ENCODE peak calls at places on chromosomes 12 and 14, in five cellular contexts. G, B, J, U and T are unnamed samples.

GRCh38 chr12:22986997-22987396 is 362.0 kb downstream of the ETNK1 start:
- DNase-seq in J (no peak), B (no peak), G (no peak), U (peak; percentile 45), T (no peak)

GRCh38 chr14:59464651-59465569 is at the start of gene GPR135:
- DNase-seq in J (peak; percentile 30), B (peak; percentile 48), U (no peak), G (no peak), T (no peak)

GRCh38 chr12:120830052-120830940 is 73.9 kb downstream of the SPPL3 start:
- DNase-seq in G (peak; percentile 51), U (no peak), B (no peak), J (no peak), T (no peak)

GRCh38 chr12:124114316-124114715 is 141.3 kb downstream of the ZNF664 start:
- DNase-seq in J (no peak), U (no peak), B (no peak), G (no peak), T (no peak)

GRCh38 chr14:71063351-71063750 is 156.1 kb downstream of the PCNX1 start:
- DNase-seq in U (peak; percentile 13), J (no peak), B (no peak), G (no peak), T (no peak)

GRCh38 chr14:104276435-104276834 is 138.0 kb downstream of the KIF26A start:
- DNase-seq in U (no peak), G (no peak), B (no peak), J (no peak), T (no peak)

GRCh38 chr14:58107947-58108552 is 44.0 kb downstream of the ARMH4 start:
- DNase-seq in J (peak; percentile 50), G (peak; percentile 76), U (peak; percentile 64), B (peak; percentile 6), T (peak; percentile 24)

GRCh38 chr14:64878775-64879634 is 702 bp downstream of the SPTB start:
- DNase-seq in B (no peak), G (peak; percentile 23), U (no peak), J (no peak), T (no peak)

GRCh38 chr12:130478786-130479185 is 141.1 kb downstream of the PIWIL1 start:
- DNase-seq in B (no peak), G (no peak), J (no peak), U (no peak), T (no peak)

GRCh38 chr12:106046947-106047346 is 91.8 kb downstream of the NUAK1 start:
- DNase-seq in G (no peak), B (no peak), J (no peak), U (no peak), T (no peak)

GRCh38 chr12:116861331-116861730 is 19.9 kb downstream of the HRK start:
- DNase-seq in U (no peak), J (peak; percentile 50), B (no peak), G (no peak), T (peak; percentile 49)

GRCh38 chr12:77049767-77050353 is 15.5 kb downstream of the E2F7 start:
- DNase-seq in U (peak; percentile 81), G (peak; percentile 78), B (no peak), J (peak; percentile 58), T (peak; percentile 31)

GRCh38 chr14:77052281-77053044 is 24.0 kb upstream of the IRF2BPL start:
- DNase-seq in G (no peak), J (no peak), U (peak; percentile 44), B (no peak), T (no peak)

GRCh38 chr12:12807970-12808702 is 5.0 kb upstream of the DDX47 start:
- DNase-seq in B (peak; percentile 34), G (no peak), U (peak; percentile 64), J (no peak), T (no peak)

GRCh38 chr14:54901380-54902142 is 1.1 kb downstream of the GCH1 start:
- DNase-seq in J (no peak), B (peak; percentile 7), U (no peak), G (peak; percentile 14), T (no peak)

GRCh38 chr14:103512701-103513611 is 9.7 kb downstream of the CKB start:
- DNase-seq in B (no peak), J (no peak), G (no peak), U (peak; percentile 98), T (peak; percentile 66)

GRCh38 chr12:54360717-54361456 is 3.4 kb downstream of the GPR84 start:
- DNase-seq in B (peak; percentile 37), G (peak; percentile 88), U (peak; percentile 69), J (peak; percentile 56), T (no peak)

GRCh38 chr14:92657457-92658142 is 90.8 kb downstream of the LGMN start:
- DNase-seq in G (no peak), U (no peak), J (no peak), B (no peak), T (no peak)

GRCh38 chr12:121580959-121581680 is at the start of gene KDM2B:
- DNase-seq in J (peak; percentile 31), B (no peak), U (no peak), G (no peak), T (no peak)

GRCh38 chr12:120183211-120183631 is 11.3 kb downstream of the GCN1 start:
- DNase-seq in U (no peak), B (no peak), G (no peak), J (peak; percentile 73), T (no peak)

GRCh38 chr12:79959484-79959883 is 24.6 kb upstream of the PPP1R12A start:
- DNase-seq in U (no peak), J (no peak), B (no peak), G (no peak), T (no peak)

GRCh38 chr14:85316701-85317100 is 213.2 kb upstream of the FLRT2 start:
- DNase-seq in J (peak; percentile 71), G (no peak), B (no peak), U (no peak), T (no peak)

GRCh38 chr14:57244103-57244502 is 24.6 kb downstream of the EXOC5 start:
- DNase-seq in G (no peak), J (peak; percentile 13), B (no peak), U (no peak), T (peak; percentile 37)

GRCh38 chr12:24838531-24838950 is 110.4 kb downstream of the BCAT1 start:
- DNase-seq in B (no peak), U (no peak), J (peak; percentile 69), G (no peak), T (peak; percentile 91)

GRCh38 chr14:21675566-21675965 is 1.9 kb upstream of the OR4E1 start:
- DNase-seq in B (no peak), G (no peak), J (no peak), U (no peak), T (no peak)

GRCh38 chr14:101110729-101111619 is 207.5 kb upstream of the RTL1 start:
- DNase-seq in U (no peak), G (peak; percentile 14), J (no peak), B (no peak), T (no peak)

GRCh38 chr14:35444104-35444503 is 39.6 kb upstream of the NFKBIA start:
- DNase-seq in U (no peak), G (no peak), J (no peak), B (no peak), T (no peak)